ENCODE peak calls at places on chromosomes 2 and 18, in five cellular contexts. O, R, G, E and X are unnamed samples.

GRCh38 chr2:763766-764525 is 86.7 kb upstream of the TMEM18 start:
- DNase-seq in R (no peak), O (no peak), E (no peak), G (no peak), X (no peak)

GRCh38 chr18:56641714-56642331 is 3.4 kb upstream of the TXNL1 start:
- DNase-seq in O (no peak), E (no peak), G (no peak), R (peak), X (no peak)

GRCh38 chr2:130963849-130964793 is 127.4 kb downstream of the ARHGEF4 start:
- DNase-seq in G (peak), E (no peak), O (peak), R (no peak), X (peak)

GRCh38 chr2:189092936-189093335 is 86.6 kb downstream of the COL5A2 start:
- DNase-seq in O (no peak), G (no peak), R (no peak), E (no peak), X (no peak)

GRCh38 chr2:127398239-127398590 is 10.4 kb upstream of the MAP3K2 start:
- DNase-seq in O (peak), E (no peak), G (no peak), R (peak), X (peak)

GRCh38 chr2:219251656-219252055 is 1.4 kb upstream of the TUBA4B start:
- DNase-seq in O (no peak), E (no peak), G (no peak), R (no peak), X (no peak)

GRCh38 chr2:61144697-61145268 is 17.2 kb upstream of the C2orf74 start:
- DNase-seq in O (peak), G (peak), R (peak), E (peak), X (no peak)

GRCh38 chr2:113894156-113894743 is 4.4 kb downstream of the ACTR3 start:
- DNase-seq in E (no peak), G (no peak), O (peak), R (peak), X (no peak)

GRCh38 chr2:158495175-158495574 is 38.4 kb downstream of the PKP4 start:
- DNase-seq in O (no peak), R (no peak), E (no peak), G (no peak), X (no peak)

GRCh38 chr2:128422571-128422970 is 103.9 kb upstream of the HS6ST1 start:
- DNase-seq in O (no peak), E (no peak), G (no peak), R (no peak), X (no peak)

GRCh38 chr2:160338891-160339290 is 138.8 kb upstream of the ITGB6 start:
- DNase-seq in G (no peak), E (no peak), O (no peak), R (no peak), X (no peak)

GRCh38 chr2:240462073-240462703 is 26.7 kb downstream of the GPC1 start:
- DNase-seq in E (no peak), R (no peak), G (no peak), O (no peak), X (no peak)
- TF ChIP-seq CHD2 in E (no peak), R (no peak), G (no peak), O (no peak), X (no peak)

DNA sequence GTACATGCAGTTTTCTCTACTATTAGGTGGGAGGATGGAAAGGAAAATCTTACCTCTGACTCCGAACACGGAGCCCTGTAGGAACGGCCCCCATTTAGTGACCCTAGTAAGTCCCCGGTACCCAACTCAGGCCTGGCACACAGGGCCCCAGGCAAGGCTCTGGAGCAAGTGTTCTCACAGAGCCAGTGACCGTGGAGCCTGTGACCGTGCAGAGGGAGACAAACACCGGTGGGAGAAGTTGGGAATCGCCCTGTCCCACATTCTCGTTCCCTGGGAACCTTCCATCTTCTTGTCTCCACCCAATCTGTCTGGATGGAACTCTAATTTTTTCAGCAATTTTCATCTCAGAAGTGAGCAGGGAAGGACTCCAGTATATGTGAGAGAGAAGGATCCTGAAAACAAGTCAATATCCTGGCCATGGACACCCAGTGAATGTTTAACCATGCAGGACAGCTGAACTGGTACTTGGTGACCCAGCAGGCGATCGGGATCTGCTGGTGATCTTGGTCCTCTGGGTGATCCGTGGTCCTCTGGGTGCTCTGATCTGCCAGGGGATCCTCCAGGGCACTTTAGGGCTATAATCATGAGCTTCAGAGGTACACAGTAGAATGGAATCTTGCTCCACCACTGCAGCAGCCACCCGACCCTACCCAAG is 348.6 kb upstream of the ID2 start:
- DNase-seq in E (no peak), G (no peak), R (no peak), O (no peak), X (no peak)
- TF ChIP-seq KDM1A in E (no peak), G (no peak), R (no peak), O (no peak), X (no peak)

GRCh38 chr2:10507106-10507505 is 59.0 kb upstream of the ODC1 start:
- DNase-seq in O (no peak), G (no peak), R (no peak), E (no peak), X (no peak)
- TF ChIP-seq CHD2 in O (no peak), G (no peak), R (no peak), E (no peak), X (no peak)

GRCh38 chr2:230915297-230915696 is 9.7 kb downstream of the GPR55 start:
- DNase-seq in R (no peak), G (no peak), E (no peak), O (no peak), X (no peak)
- TF ChIP-seq KDM1A in R (no peak), G (no peak), E (no peak), O (no peak), X (no peak)

GRCh38 chr2:69638630-69639029 is 4.9 kb downstream of the AAK1 start:
- DNase-seq in E (no peak), G (no peak), O (no peak), R (no peak), X (no peak)

GRCh38 chr2:69635426-69635825 is 8.1 kb downstream of the AAK1 start:
- DNase-seq in R (no peak), E (no peak), O (no peak), G (no peak), X (no peak)

GRCh38 chr2:69637923-69638322 is 5.6 kb downstream of the AAK1 start:
- DNase-seq in E (no peak), R (no peak), G (no peak), O (no peak), X (no peak)

GRCh38 chr2:69634197-69634821 is 9.2 kb downstream of the AAK1 start:
- DNase-seq in E (no peak), R (no peak), G (no peak), O (no peak), X (no peak)

DNA sequence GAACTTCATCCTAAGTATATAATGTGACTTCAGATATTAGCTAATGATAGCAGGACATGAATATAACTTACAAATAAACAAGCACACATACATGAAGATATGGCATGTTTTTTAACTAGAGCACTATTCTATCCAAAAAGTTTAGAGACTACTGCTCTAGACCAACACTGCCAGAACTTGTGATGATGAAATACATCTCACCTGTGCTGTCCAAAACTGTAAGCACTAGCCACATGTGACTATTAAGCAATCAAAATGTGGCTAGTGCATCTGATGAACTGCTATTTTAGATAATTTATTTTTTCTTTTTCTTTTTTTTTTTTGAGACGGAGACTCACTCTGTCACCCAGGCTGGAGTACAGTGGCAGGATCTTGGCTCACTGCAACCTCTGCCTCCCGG is 7.1 kb downstream of the AAK1 start:
- DNase-seq in G (no peak), E (no peak), O (no peak), R (no peak), X (no peak)
- TF ChIP-seq CHD2 in G (no peak), E (no peak), O (no peak), R (no peak), X (no peak)